ENCODE peak calls at places on chromosomes 2 and 18, in six cellular contexts. K is tibial artery, I is lower leg skin, A is psoas muscle, X is PC-9, E is IMR-90. V is an unnamed sample.

GRCh38 chr18:55322176-55322735 is 265.7 kb downstream of the TCF4 start:
- DNase-seq in E (peak), A (peak), K (peak), I (peak), X (no peak), V (no peak)

GRCh38 chr2:239122711-239123110 is 274.8 kb downstream of the TWIST2 start:
- DNase-seq in K (no peak), E (no peak), A (no peak), I (no peak), X (no peak), V (no peak)

GRCh38 chr2:207167129-207167923 is 1.6 kb upstream of the KLF7 start:
- DNase-seq in K (peak), X (peak), I (no peak), E (peak), A (no peak), V (no peak)

GRCh38 chr2:118850171-118850900 is 2.9 kb upstream of the EN1 start:
- DNase-seq in E (no peak), K (no peak), X (no peak), A (no peak), I (peak), V (no peak)

GRCh38 chr2:121650554-121650930 is 1.3 kb upstream of the CLASP1 start:
- DNase-seq in E (peak), A (no peak), K (no peak), X (no peak), I (no peak), V (no peak)

GRCh38 chr2:43737097-43737854 is 36.6 kb upstream of the DYNC2LI1 start:
- DNase-seq in I (no peak), K (peak), A (peak), X (no peak), E (peak), V (no peak)

GRCh38 chr18:9869713-9870430 is 15.9 kb upstream of the TXNDC2 start:
- DNase-seq in E (peak), I (no peak), A (no peak), K (no peak), X (peak), V (no peak)

GRCh38 chr2:222319576-222320440 is 21.0 kb upstream of the PAX3 start:
- DNase-seq in K (no peak), X (no peak), I (no peak), A (no peak), E (no peak), V (peak)

GRCh38 chr2:31239842-31240198 is 5.9 kb downstream of the EHD3 start:
- DNase-seq in K (peak), I (peak), E (peak), A (peak), X (no peak), V (no peak)

GRCh38 chr2:29336741-29337340 is 221.6 kb downstream of the CLIP4 start:
- DNase-seq in X (no peak), A (no peak), I (no peak), K (no peak), E (no peak), V (no peak)

GRCh38 chr2:199136681-199137080 is 321.1 kb downstream of the SATB2 start:
- DNase-seq in K (no peak), X (no peak), E (peak), A (no peak), I (no peak), V (peak)

GRCh38 chr2:195038158-195038557 is 618.9 kb upstream of the SLC39A10 start:
- DNase-seq in A (no peak), E (no peak), X (no peak), K (no peak), I (no peak), V (no peak)

GRCh38 chr18:40102903-40103302 is 1852.1 kb upstream of the PIK3C3 start:
- DNase-seq in K (no peak), E (no peak), I (no peak), A (no peak), X (no peak), V (no peak)

GRCh38 chr18:31603335-31603734 is 11.7 kb downstream of the TTR start:
- DNase-seq in K (no peak), E (no peak), I (no peak), A (no peak), X (no peak), V (no peak)

GRCh38 chr2:55922488-55922887 is 1.1 kb downstream of the EFEMP1 start:
- DNase-seq in X (no peak), I (no peak), A (no peak), K (no peak), E (peak), V (no peak)

GRCh38 chr2:236264256-236264655 is at the start of gene ASB18:
- DNase-seq in X (no peak), E (no peak), K (no peak), A (peak), I (no peak), V (no peak)

GRCh38 chr2:32008811-32009478 is 1.9 kb downstream of the MEMO1 start:
- DNase-seq in E (peak), X (peak), I (peak), A (no peak), K (no peak), V (peak)

GRCh38 chr18:25561923-25562322 is 210.0 kb upstream of the ZNF521 start:
- DNase-seq in A (no peak), K (no peak), X (no peak), I (no peak), E (peak), V (peak)
- TF ChIP-seq CTCF in A (peak), K (no peak), X (peak), I (no peak), E (peak), V (no peak)

GRCh38 chr2:156151351-156151750 is 181.2 kb downstream of the NR4A2 start:
- DNase-seq in I (no peak), K (no peak), X (no peak), A (no peak), E (no peak), V (no peak)

GRCh38 chr2:156155319-156155718 is 177.2 kb downstream of the NR4A2 start:
- DNase-seq in I (no peak), X (no peak), A (no peak), K (no peak), E (no peak), V (no peak)

GRCh38 chr2:156157670-156158069 is 174.9 kb downstream of the NR4A2 start:
- DNase-seq in K (no peak), I (no peak), X (no peak), A (no peak), E (no peak), V (no peak)

GRCh38 chr2:156156580-156156979 is 175.9 kb downstream of the NR4A2 start:
- DNase-seq in X (no peak), E (no peak), I (no peak), A (no peak), K (no peak), V (peak)
- TF ChIP-seq CTCF in X (no peak), E (no peak), I (no peak), A (no peak), K (no peak), V (no peak)

GRCh38 chr18:62556397-62556796 is 33.6 kb downstream of the ZCCHC2 start:
- DNase-seq in A (no peak), I (no peak), X (no peak), K (no peak), E (no peak), V (no peak)

GRCh38 chr18:62551972-62552513 is 29.2 kb downstream of the ZCCHC2 start:
- DNase-seq in A (no peak), E (no peak), K (no peak), I (no peak), X (no peak), V (no peak)

GRCh38 chr18:62555135-62555534 is 32.3 kb downstream of the ZCCHC2 start:
- DNase-seq in I (no peak), A (no peak), X (peak), K (no peak), E (peak), V (no peak)

GRCh38 chr18:62550746-62551145 is 27.9 kb downstream of the ZCCHC2 start:
- DNase-seq in A (no peak), X (no peak), K (no peak), E (no peak), I (no peak), V (no peak)

GRCh38 chr18:62554083-62554815 is 31.4 kb downstream of the ZCCHC2 start:
- DNase-seq in E (no peak), I (no peak), A (no peak), X (no peak), K (no peak), V (no peak)
- TF ChIP-seq CTCF in E (no peak), I (no peak), A (no peak), X (no peak), K (no peak), V (no peak)

GRCh38 chr2:96869281-96869823 is 528 bp downstream of the SEMA4C start:
- DNase-seq in X (peak), E (peak), A (peak), K (peak), I (peak), V (peak)
- TF ChIP-seq CTCF in X (peak), E (no peak), A (peak), K (no peak), I (no peak), V (peak)

GRCh38 chr18:35778850-35779634 is 193.4 kb upstream of the RMP24 start:
- DNase-seq in A (no peak), X (no peak), K (no peak), E (no peak), I (no peak), V (no peak)

GRCh38 chr18:35776481-35776880 is 194.9 kb downstream of the GALNT1 start:
- DNase-seq in I (no peak), K (no peak), X (no peak), E (no peak), A (no peak), V (no peak)

GRCh38 chr18:35780937-35781336 is 191.5 kb upstream of the RMP24 start:
- DNase-seq in X (no peak), A (no peak), K (no peak), E (no peak), I (no peak), V (no peak)

GRCh38 chr18:35775887-35776286 is 194.3 kb downstream of the GALNT1 start:
- DNase-seq in I (no peak), E (peak), X (no peak), K (no peak), A (no peak), V (no peak)

GRCh38 chr18:35777042-35777441 is 195.4 kb upstream of the RMP24 start:
- DNase-seq in I (no peak), A (no peak), X (no peak), E (no peak), K (no peak), V (peak)
- TF ChIP-seq CTCF in I (no peak), A (no peak), X (peak), E (no peak), K (no peak), V (no peak)

DNA sequence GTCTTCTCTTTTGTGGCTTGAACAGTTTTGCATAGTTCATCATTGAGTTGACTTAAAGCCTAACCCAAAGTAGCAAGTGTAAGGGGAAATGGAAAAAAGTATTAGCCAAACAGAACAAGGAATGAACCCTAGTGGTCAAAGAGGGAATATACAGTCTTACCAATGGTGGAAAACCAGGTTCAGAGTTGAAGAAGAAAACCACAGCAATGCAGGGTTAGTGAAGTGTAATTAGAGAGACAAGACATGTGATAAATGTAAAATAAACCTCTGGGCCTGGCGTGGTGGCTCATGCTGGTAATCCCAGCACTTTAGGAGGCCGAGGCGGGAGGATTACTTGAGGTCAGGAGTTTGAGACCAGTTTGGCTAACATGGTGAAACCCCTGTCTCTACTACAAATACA is 2.4 kb downstream of the TTN start:
- DNase-seq in A (peak), X (no peak), K (no peak), I (no peak), E (peak), V (no peak)
- TF ChIP-seq CTCF in A (peak), X (peak), K (peak), I (no peak), E (peak), V (peak)

V was measured in Calu3.